ENCODE peak calls at places on chromosomes 2 and 18, in six cellular contexts. One of them, this sample, is unnamed.
A peak's percentile ranks its signal among the peaks of the same experiment; 100 is the strongest.

GRCh38 chr2:184835081-184835728 is 236.9 kb downstream of the ZNF804A start:
- DNase-seq in tibial artery: no peak
- DNase-seq in B cell: no peak
- DNase-seq in astrocyte of the cerebellum: no peak
- DNase-seq in fibroblast of villous mesenchyme: no peak
- DNase-seq in RWPE1: no peak
- DNase-seq in this sample: no peak

GRCh38 chr2:198438326-198438725 is 633.9 kb downstream of the PLCL1 start:
- DNase-seq in tibial artery: no peak
- DNase-seq in B cell: no peak
- DNase-seq in astrocyte of the cerebellum: no peak
- DNase-seq in fibroblast of villous mesenchyme: no peak
- DNase-seq in RWPE1: no peak
- DNase-seq in this sample: no peak

GRCh38 chr2:128778843-128779242 is 460.2 kb upstream of the HS6ST1 start:
- DNase-seq in tibial artery: no peak
- DNase-seq in B cell: no peak
- DNase-seq in astrocyte of the cerebellum: no peak
- DNase-seq in fibroblast of villous mesenchyme: no peak
- DNase-seq in RWPE1: no peak
- DNase-seq in this sample: no peak

GRCh38 chr2:118616432-118616831 is 231.0 kb downstream of the EN1 start:
- DNase-seq in tibial artery: no peak
- DNase-seq in B cell: no peak
- DNase-seq in astrocyte of the cerebellum: no peak
- DNase-seq in fibroblast of villous mesenchyme: no peak
- DNase-seq in RWPE1: no peak
- DNase-seq in this sample: no peak

GRCh38 chr2:182372661-182373060 is 54.2 kb downstream of the PDE1A start:
- DNase-seq in tibial artery: peak; percentile 73
- DNase-seq in B cell: no peak
- DNase-seq in astrocyte of the cerebellum: peak; percentile 73
- DNase-seq in fibroblast of villous mesenchyme: peak; percentile 83
- DNase-seq in RWPE1: peak; percentile 83
- DNase-seq in this sample: peak; percentile 85

GRCh38 chr2:171404258-171404657 is 29.5 kb downstream of the METTL8 start:
- DNase-seq in tibial artery: no peak
- DNase-seq in B cell: no peak
- DNase-seq in astrocyte of the cerebellum: no peak
- DNase-seq in fibroblast of villous mesenchyme: peak; percentile 46
- DNase-seq in RWPE1: peak; percentile 75
- DNase-seq in this sample: no peak

GRCh38 chr2:26527726-26528125 is 49.8 kb upstream of the OTOF start:
- DNase-seq in tibial artery: peak; percentile 51
- DNase-seq in B cell: no peak
- DNase-seq in astrocyte of the cerebellum: no peak
- DNase-seq in fibroblast of villous mesenchyme: no peak
- DNase-seq in RWPE1: no peak
- DNase-seq in this sample: no peak

GRCh38 chr2:121771976-121772742 is 16.7 kb downstream of the TSN start:
- DNase-seq in tibial artery: no peak
- DNase-seq in B cell: no peak
- DNase-seq in astrocyte of the cerebellum: no peak
- DNase-seq in fibroblast of villous mesenchyme: peak; percentile 10
- DNase-seq in RWPE1: no peak
- DNase-seq in this sample: no peak

GRCh38 chr2:231556981-231557380 is 26.7 kb upstream of the NMUR1 start:
- DNase-seq in tibial artery: no peak
- DNase-seq in B cell: no peak
- DNase-seq in astrocyte of the cerebellum: no peak
- DNase-seq in fibroblast of villous mesenchyme: no peak
- DNase-seq in RWPE1: no peak
- DNase-seq in this sample: no peak

GRCh38 chr2:205687018-205687956 is 5.0 kb downstream of the NRP2 start:
- DNase-seq in tibial artery: no peak
- DNase-seq in B cell: no peak
- DNase-seq in astrocyte of the cerebellum: no peak
- DNase-seq in fibroblast of villous mesenchyme: no peak
- DNase-seq in RWPE1: no peak
- DNase-seq in this sample: no peak

GRCh38 chr2:56229397-56230060 is 45.7 kb downstream of the CCDC85A start:
- DNase-seq in tibial artery: no peak
- DNase-seq in B cell: no peak
- DNase-seq in astrocyte of the cerebellum: no peak
- DNase-seq in fibroblast of villous mesenchyme: no peak
- DNase-seq in RWPE1: no peak
- DNase-seq in this sample: no peak

GRCh38 chr18:74512321-74513053 is 16.3 kb downstream of the CNDP2 start:
- DNase-seq in tibial artery: peak; percentile 19
- DNase-seq in B cell: no peak
- DNase-seq in astrocyte of the cerebellum: no peak
- DNase-seq in fibroblast of villous mesenchyme: no peak
- DNase-seq in RWPE1: no peak
- DNase-seq in this sample: no peak

GRCh38 chr2:178478442-178479274 is at the start of gene FKBP7:
- DNase-seq in tibial artery: peak; percentile 94
- DNase-seq in B cell: peak; percentile 94
- DNase-seq in astrocyte of the cerebellum: peak; percentile 51
- DNase-seq in fibroblast of villous mesenchyme: peak; percentile 87
- DNase-seq in RWPE1: peak; percentile 80
- DNase-seq in this sample: peak; percentile 53

GRCh38 chr2:216109962-216110614 is 940 bp downstream of the XRCC5 start:
- DNase-seq in tibial artery: no peak
- DNase-seq in B cell: peak; percentile 34
- DNase-seq in astrocyte of the cerebellum: peak; percentile 39
- DNase-seq in fibroblast of villous mesenchyme: peak; percentile 73
- DNase-seq in RWPE1: peak; percentile 26
- DNase-seq in this sample: no peak

GRCh38 chr18:22844184-22844583 is 88.9 kb upstream of the RBBP8 start:
- DNase-seq in tibial artery: no peak
- DNase-seq in B cell: no peak
- DNase-seq in astrocyte of the cerebellum: no peak
- DNase-seq in fibroblast of villous mesenchyme: no peak
- DNase-seq in RWPE1: peak; percentile 89
- DNase-seq in this sample: no peak

GRCh38 chr18:49849331-49850217 is 36.2 kb upstream of the ACAA2 start:
- DNase-seq in tibial artery: no peak
- DNase-seq in B cell: no peak
- DNase-seq in astrocyte of the cerebellum: peak; percentile 54
- DNase-seq in fibroblast of villous mesenchyme: peak; percentile 81
- DNase-seq in RWPE1: peak; percentile 95
- DNase-seq in this sample: no peak

GRCh38 chr2:148814853-148815419 is 60.1 kb upstream of the KIF5C start:
- DNase-seq in tibial artery: no peak
- DNase-seq in B cell: no peak
- DNase-seq in astrocyte of the cerebellum: no peak
- DNase-seq in fibroblast of villous mesenchyme: peak; percentile 34
- DNase-seq in RWPE1: peak; percentile 20
- DNase-seq in this sample: no peak

GRCh38 chr2:160906878-160907277 is 253.3 kb upstream of the TANK start:
- DNase-seq in tibial artery: no peak
- DNase-seq in B cell: no peak
- DNase-seq in astrocyte of the cerebellum: no peak
- DNase-seq in fibroblast of villous mesenchyme: no peak
- DNase-seq in RWPE1: no peak
- DNase-seq in this sample: no peak

DNA sequence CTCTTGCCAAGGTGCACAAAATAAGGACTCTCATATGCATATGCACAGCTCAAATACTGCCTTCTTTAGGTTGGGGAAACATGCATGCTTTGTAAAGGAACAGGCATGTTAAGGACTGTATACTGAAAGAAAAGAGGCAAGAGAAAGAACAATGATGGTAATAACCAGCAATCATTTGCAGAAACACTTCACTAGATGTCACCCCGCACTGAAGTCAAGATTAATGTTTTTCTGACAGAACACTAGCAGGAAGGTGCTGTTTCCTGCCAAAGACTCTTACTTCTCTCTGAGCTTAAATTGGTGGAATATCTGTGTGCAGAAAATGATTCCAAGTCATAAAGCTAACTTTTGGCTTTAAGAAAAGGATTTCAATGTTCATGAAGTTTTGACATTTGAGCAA is 19.4 kb upstream of the CSRNP3 start:
- DNase-seq in tibial artery: no peak
- DNase-seq in B cell: no peak
- DNase-seq in astrocyte of the cerebellum: no peak
- DNase-seq in fibroblast of villous mesenchyme: no peak
- DNase-seq in RWPE1: no peak
- DNase-seq in this sample: no peak
- TF ChIP-seq CTCF in tibial artery: no peak
- TF ChIP-seq CTCF in B cell: no peak
- TF ChIP-seq CTCF in astrocyte of the cerebellum: no peak
- TF ChIP-seq CTCF in fibroblast of villous mesenchyme: no peak
- TF ChIP-seq CTCF in RWPE1: no peak
- TF ChIP-seq CTCF in this sample: no peak

DNA sequence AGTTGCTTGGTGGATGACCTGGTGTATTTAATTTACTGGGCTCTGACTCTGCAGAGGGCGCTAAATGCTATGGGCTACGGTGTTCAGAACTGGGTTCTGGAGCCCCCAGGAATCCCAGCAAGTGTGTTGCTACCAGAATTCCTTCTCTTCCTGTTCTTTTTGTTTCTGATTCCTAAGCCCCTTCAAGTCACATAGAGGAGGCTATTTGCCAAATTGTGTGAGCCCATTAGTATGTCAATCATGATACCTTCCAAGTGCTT is 358.2 kb upstream of the SPRED2 start:
- DNase-seq in tibial artery: no peak
- DNase-seq in B cell: no peak
- DNase-seq in astrocyte of the cerebellum: no peak
- DNase-seq in fibroblast of villous mesenchyme: no peak
- DNase-seq in RWPE1: no peak
- DNase-seq in this sample: no peak
- TF ChIP-seq CTCF in tibial artery: no peak
- TF ChIP-seq CTCF in B cell: no peak
- TF ChIP-seq CTCF in astrocyte of the cerebellum: no peak
- TF ChIP-seq CTCF in fibroblast of villous mesenchyme: no peak
- TF ChIP-seq CTCF in RWPE1: no peak
- TF ChIP-seq CTCF in this sample: no peak

GRCh38 chr18:25334588-25334987 is 17.4 kb downstream of the ZNF521 start:
- DNase-seq in tibial artery: no peak
- DNase-seq in B cell: no peak
- DNase-seq in astrocyte of the cerebellum: no peak
- DNase-seq in fibroblast of villous mesenchyme: no peak
- DNase-seq in RWPE1: no peak
- DNase-seq in this sample: no peak
- TF ChIP-seq CTCF in tibial artery: no peak
- TF ChIP-seq CTCF in B cell: no peak
- TF ChIP-seq CTCF in astrocyte of the cerebellum: peak; percentile 24
- TF ChIP-seq CTCF in fibroblast of villous mesenchyme: peak; percentile 27
- TF ChIP-seq CTCF in RWPE1: no peak
- TF ChIP-seq CTCF in this sample: no peak

GRCh38 chr18:2471523-2471922 is 99.8 kb downstream of the METTL4 start:
- DNase-seq in tibial artery: no peak
- DNase-seq in B cell: no peak
- DNase-seq in astrocyte of the cerebellum: no peak
- DNase-seq in fibroblast of villous mesenchyme: no peak
- DNase-seq in RWPE1: no peak
- DNase-seq in this sample: no peak
- TF ChIP-seq CTCF in tibial artery: no peak
- TF ChIP-seq CTCF in B cell: no peak
- TF ChIP-seq CTCF in astrocyte of the cerebellum: no peak
- TF ChIP-seq CTCF in fibroblast of villous mesenchyme: peak; percentile 21
- TF ChIP-seq CTCF in RWPE1: no peak
- TF ChIP-seq CTCF in this sample: no peak

GRCh38 chr2:501130-501529 is 176.1 kb downstream of the TMEM18 start:
- DNase-seq in tibial artery: no peak
- DNase-seq in B cell: no peak
- DNase-seq in astrocyte of the cerebellum: no peak
- DNase-seq in fibroblast of villous mesenchyme: no peak
- DNase-seq in RWPE1: peak; percentile 35
- DNase-seq in this sample: no peak
- TF ChIP-seq CTCF in tibial artery: no peak
- TF ChIP-seq CTCF in B cell: no peak
- TF ChIP-seq CTCF in astrocyte of the cerebellum: no peak
- TF ChIP-seq CTCF in fibroblast of villous mesenchyme: no peak
- TF ChIP-seq CTCF in RWPE1: no peak
- TF ChIP-seq CTCF in this sample: no peak

GRCh38 chr18:10320201-10320600 is 134.2 kb upstream of the APCDD1 start:
- DNase-seq in tibial artery: no peak
- DNase-seq in B cell: no peak
- DNase-seq in astrocyte of the cerebellum: no peak
- DNase-seq in fibroblast of villous mesenchyme: no peak
- DNase-seq in RWPE1: no peak
- DNase-seq in this sample: no peak
- TF ChIP-seq CTCF in tibial artery: no peak
- TF ChIP-seq CTCF in B cell: no peak
- TF ChIP-seq CTCF in astrocyte of the cerebellum: no peak
- TF ChIP-seq CTCF in fibroblast of villous mesenchyme: no peak
- TF ChIP-seq CTCF in RWPE1: no peak
- TF ChIP-seq CTCF in this sample: no peak